ENCODE peak calls at places on chromosomes 4 and X, in six cellular contexts. One of them, this sample, is unnamed. For H3K36me3, the result is how much of the 10 kb centered on the place peaks cover.

GRCh38 chr4:23635468-23635867 is 254.4 kb downstream of the PPARGC1A start:
- DNase-seq in psoas muscle: no peak
- DNase-seq in uterus: no peak
- DNase-seq in fibroblast of lung: no peak
- DNase-seq in endothelial cell of umbilical vein: no peak
- DNase-seq in right atrium auricular region: no peak
- DNase-seq in this sample: no peak

GRCh38 chrX:83077606-83078005 is 430.5 kb upstream of the POU3F4 start:
- DNase-seq in fibroblast of lung: no peak
- DNase-seq in uterus: no peak
- DNase-seq in psoas muscle: no peak
- DNase-seq in right atrium auricular region: no peak
- DNase-seq in endothelial cell of umbilical vein: no peak
- DNase-seq in this sample: no peak

GRCh38 chrX:109360301-109360700 is 121.6 kb downstream of the GUCY2F start:
- DNase-seq in uterus: no peak
- DNase-seq in right atrium auricular region: no peak
- DNase-seq in fibroblast of lung: no peak
- DNase-seq in psoas muscle: no peak
- DNase-seq in endothelial cell of umbilical vein: no peak
- DNase-seq in this sample: no peak

GRCh38 chr4:18366762-18367358 is 345.3 kb upstream of the LCORL start:
- DNase-seq in fibroblast of lung: peak
- DNase-seq in endothelial cell of umbilical vein: peak
- DNase-seq in psoas muscle: no peak
- DNase-seq in uterus: no peak
- DNase-seq in right atrium auricular region: no peak
- DNase-seq in this sample: no peak

GRCh38 chr4:30553721-30554120 is 166.4 kb upstream of the PCDH7 start:
- DNase-seq in endothelial cell of umbilical vein: no peak
- DNase-seq in right atrium auricular region: no peak
- DNase-seq in fibroblast of lung: peak
- DNase-seq in psoas muscle: no peak
- DNase-seq in uterus: no peak
- DNase-seq in this sample: no peak

GRCh38 chr4:38710053-38710452 is 46.1 kb downstream of the KLF3 start:
- DNase-seq in endothelial cell of umbilical vein: no peak
- DNase-seq in uterus: no peak
- DNase-seq in fibroblast of lung: no peak
- DNase-seq in psoas muscle: no peak
- DNase-seq in right atrium auricular region: no peak
- DNase-seq in this sample: no peak

GRCh38 chr4:128606173-128606572 is 203.3 kb upstream of the JADE1 start:
- DNase-seq in fibroblast of lung: peak
- DNase-seq in right atrium auricular region: no peak
- DNase-seq in psoas muscle: peak
- DNase-seq in uterus: no peak
- DNase-seq in endothelial cell of umbilical vein: peak
- DNase-seq in this sample: no peak

GRCh38 chrX:95919605-95920004 is 765.0 kb upstream of the DIAPH2 start:
- DNase-seq in right atrium auricular region: no peak
- DNase-seq in psoas muscle: no peak
- DNase-seq in fibroblast of lung: no peak
- DNase-seq in uterus: no peak
- DNase-seq in endothelial cell of umbilical vein: peak
- DNase-seq in this sample: no peak

GRCh38 chr4:176814770-176815169 is 22.0 kb upstream of the VEGFC start:
- DNase-seq in fibroblast of lung: no peak
- DNase-seq in right atrium auricular region: no peak
- DNase-seq in uterus: no peak
- DNase-seq in endothelial cell of umbilical vein: no peak
- DNase-seq in psoas muscle: no peak
- DNase-seq in this sample: no peak

GRCh38 chrX:119427024-119427794 is 28.1 kb downstream of the SLC25A43 start:
- DNase-seq in endothelial cell of umbilical vein: no peak
- DNase-seq in uterus: no peak
- DNase-seq in fibroblast of lung: peak
- DNase-seq in psoas muscle: no peak
- DNase-seq in right atrium auricular region: no peak
- DNase-seq in this sample: no peak

GRCh38 chrX:136619889-136620505 is 28.0 kb upstream of the CD40LG start:
- DNase-seq in fibroblast of lung: no peak
- DNase-seq in endothelial cell of umbilical vein: no peak
- DNase-seq in psoas muscle: no peak
- DNase-seq in uterus: no peak
- DNase-seq in right atrium auricular region: no peak
- DNase-seq in this sample: no peak

GRCh38 chr4:152979731-152980330 is 43.7 kb downstream of the FHDC1 start:
- DNase-seq in fibroblast of lung: no peak
- DNase-seq in psoas muscle: no peak
- DNase-seq in right atrium auricular region: no peak
- DNase-seq in uterus: no peak
- DNase-seq in endothelial cell of umbilical vein: no peak
- DNase-seq in this sample: no peak

GRCh38 chr4:1789552-1789951 is 3.5 kb upstream of the FGFR3 start:
- DNase-seq in right atrium auricular region: no peak
- DNase-seq in uterus: no peak
- DNase-seq in endothelial cell of umbilical vein: no peak
- DNase-seq in psoas muscle: no peak
- DNase-seq in fibroblast of lung: no peak
- DNase-seq in this sample: no peak

GRCh38 chr4:136009258-136009832 is 1522.9 kb downstream of the PCDH18 start:
- DNase-seq in fibroblast of lung: no peak
- DNase-seq in endothelial cell of umbilical vein: no peak
- DNase-seq in uterus: no peak
- DNase-seq in psoas muscle: no peak
- DNase-seq in right atrium auricular region: no peak
- DNase-seq in this sample: no peak

GRCh38 chr4:109434007-109434792 is 585 bp downstream of the SEC24B start:
- DNase-seq in right atrium auricular region: no peak
- DNase-seq in fibroblast of lung: peak
- DNase-seq in psoas muscle: peak
- DNase-seq in endothelial cell of umbilical vein: peak
- DNase-seq in uterus: peak
- DNase-seq in this sample: no peak

GRCh38 chr4:704198-704891 is 1.3 kb upstream of the PCGF3 start:
- DNase-seq in uterus: no peak
- DNase-seq in right atrium auricular region: no peak
- DNase-seq in endothelial cell of umbilical vein: no peak
- DNase-seq in fibroblast of lung: no peak
- DNase-seq in psoas muscle: no peak
- DNase-seq in this sample: no peak

GRCh38 chrX:31099536-31100090 is 27.8 kb upstream of the FTHL17 start:
- DNase-seq in psoas muscle: no peak
- DNase-seq in fibroblast of lung: no peak
- DNase-seq in uterus: no peak
- DNase-seq in endothelial cell of umbilical vein: no peak
- DNase-seq in right atrium auricular region: no peak
- DNase-seq in this sample: no peak

GRCh38 chr4:71186566-71187398 is 152.0 kb upstream of the SLC4A4 start:
- DNase-seq in right atrium auricular region: no peak
- DNase-seq in psoas muscle: peak
- DNase-seq in fibroblast of lung: peak
- DNase-seq in endothelial cell of umbilical vein: peak
- DNase-seq in uterus: no peak
- DNase-seq in this sample: no peak

GRCh38 chr4:127249066-127249766 is 383.5 kb upstream of the INTU start:
- DNase-seq in right atrium auricular region: no peak
- DNase-seq in psoas muscle: no peak
- DNase-seq in uterus: no peak
- DNase-seq in fibroblast of lung: peak
- DNase-seq in endothelial cell of umbilical vein: no peak
- DNase-seq in this sample: no peak

GRCh38 chr4:142953171-142953570 is 107.1 kb upstream of the INPP4B start:
- DNase-seq in psoas muscle: no peak
- DNase-seq in endothelial cell of umbilical vein: no peak
- DNase-seq in uterus: no peak
- DNase-seq in right atrium auricular region: no peak
- DNase-seq in fibroblast of lung: no peak
- DNase-seq in this sample: no peak

GRCh38 chr4:125049711-125050110 is 265.0 kb upstream of the FAT4 start:
- DNase-seq in fibroblast of lung: peak
- DNase-seq in right atrium auricular region: no peak
- DNase-seq in uterus: no peak
- DNase-seq in endothelial cell of umbilical vein: no peak
- DNase-seq in psoas muscle: no peak
- DNase-seq in this sample: no peak

GRCh38 chr4:141636771-141637460 is 533 bp downstream of the IL15 start:
- DNase-seq in uterus: peak
- DNase-seq in fibroblast of lung: peak
- DNase-seq in psoas muscle: peak
- DNase-seq in right atrium auricular region: no peak
- DNase-seq in endothelial cell of umbilical vein: peak
- DNase-seq in this sample: no peak

GRCh38 chrX:22795680-22796079 is 204.1 kb upstream of the DDX53 start:
- DNase-seq in fibroblast of lung: no peak
- DNase-seq in psoas muscle: no peak
- DNase-seq in uterus: no peak
- DNase-seq in right atrium auricular region: no peak
- DNase-seq in endothelial cell of umbilical vein: no peak
- DNase-seq in this sample: no peak

GRCh38 chr4:56739104-56739777 is 58.1 kb upstream of the HOPX start:
- DNase-seq in endothelial cell of umbilical vein: no peak
- DNase-seq in uterus: no peak
- DNase-seq in psoas muscle: no peak
- DNase-seq in fibroblast of lung: peak
- DNase-seq in right atrium auricular region: no peak
- DNase-seq in this sample: no peak

GRCh38 chr4:43241104-43241503 is 348.6 kb downstream of the GRXCR1 start:
- DNase-seq in right atrium auricular region: no peak
- DNase-seq in fibroblast of lung: no peak
- DNase-seq in uterus: no peak
- DNase-seq in psoas muscle: no peak
- DNase-seq in endothelial cell of umbilical vein: no peak
- DNase-seq in this sample: no peak

GRCh38 chr4:55386073-55386472 is 9.7 kb upstream of the TMEM165 start:
- DNase-seq in psoas muscle: no peak
- DNase-seq in fibroblast of lung: peak
- DNase-seq in endothelial cell of umbilical vein: peak
- DNase-seq in right atrium auricular region: no peak
- DNase-seq in uterus: no peak
- DNase-seq in this sample: no peak

GRCh38 chr4:147736458-147736857 is 4.6 kb downstream of the ARHGAP10 start:
- DNase-seq in fibroblast of lung: peak
- DNase-seq in uterus: no peak
- DNase-seq in endothelial cell of umbilical vein: peak
- DNase-seq in right atrium auricular region: no peak
- DNase-seq in psoas muscle: no peak
- DNase-seq in this sample: peak

DNA sequence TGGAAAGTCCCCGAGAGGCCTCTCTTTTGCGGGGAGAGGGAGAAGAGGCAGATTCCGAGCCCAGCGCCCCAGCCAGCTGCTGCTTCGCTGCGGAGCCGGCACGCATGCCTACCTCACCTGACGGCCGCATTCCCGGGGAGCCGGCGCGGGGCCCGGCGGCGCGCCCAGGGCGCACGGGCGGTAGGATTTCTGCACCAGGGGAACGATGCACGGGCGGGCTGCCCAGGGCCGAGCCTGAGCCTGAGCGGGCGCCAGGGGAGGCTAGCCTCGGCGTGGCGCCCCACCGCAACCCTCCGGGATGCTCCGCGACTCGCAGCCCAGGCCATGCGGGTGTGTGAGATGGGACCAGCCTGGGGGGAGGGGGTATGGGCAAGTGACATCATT is 81.3 kb upstream of the SCML1 start:
- DNase-seq in right atrium auricular region: no peak
- DNase-seq in endothelial cell of umbilical vein: no peak
- DNase-seq in psoas muscle: no peak
- DNase-seq in uterus: no peak
- DNase-seq in fibroblast of lung: no peak
- DNase-seq in this sample: no peak
- H3K4me3 ChIP-seq in right atrium auricular region: no peak
- H3K4me3 ChIP-seq in endothelial cell of umbilical vein: no peak
- H3K4me3 ChIP-seq in psoas muscle: peak
- H3K4me3 ChIP-seq in uterus: no peak
- H3K4me3 ChIP-seq in fibroblast of lung: no peak
- H3K4me3 ChIP-seq in this sample: peak

DNA sequence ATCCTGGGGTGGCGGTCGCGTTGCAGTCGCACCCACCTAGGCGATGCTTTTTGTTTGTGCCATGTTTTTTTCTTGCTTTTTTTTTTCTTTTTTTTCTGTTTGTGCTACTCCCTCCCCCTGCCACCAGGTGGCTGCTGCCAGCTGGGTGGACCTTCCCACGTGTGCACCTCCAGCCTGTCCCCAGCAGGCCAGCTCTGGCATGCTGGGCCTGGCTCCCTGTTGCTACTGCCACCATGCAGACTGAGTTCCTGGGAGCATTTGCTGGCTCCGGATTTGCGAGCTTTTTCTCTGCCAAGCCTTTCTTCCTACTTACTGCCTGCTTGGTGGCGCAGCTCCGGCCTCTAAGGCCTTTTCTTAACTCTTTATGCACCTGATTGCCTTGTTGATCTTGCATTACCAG is 161.2 kb upstream of the WDFY3 start:
- DNase-seq in right atrium auricular region: no peak
- DNase-seq in fibroblast of lung: peak
- DNase-seq in endothelial cell of umbilical vein: peak
- DNase-seq in psoas muscle: no peak
- DNase-seq in uterus: no peak
- DNase-seq in this sample: no peak
- TF ChIP-seq CTCF in right atrium auricular region: peak
- TF ChIP-seq CTCF in fibroblast of lung: peak
- TF ChIP-seq CTCF in endothelial cell of umbilical vein: peak
- TF ChIP-seq CTCF in psoas muscle: peak
- TF ChIP-seq CTCF in uterus: no peak
- TF ChIP-seq CTCF in this sample: peak

GRCh38 chrX:153956044-153956907 is 11.8 kb upstream of the RENBP start:
- DNase-seq in psoas muscle: no peak
- DNase-seq in uterus: no peak
- DNase-seq in endothelial cell of umbilical vein: no peak
- DNase-seq in fibroblast of lung: no peak
- DNase-seq in right atrium auricular region: no peak
- DNase-seq in this sample: no peak

GRCh38 chrX:153957224-153957623 is 12.8 kb upstream of the RENBP start:
- DNase-seq in psoas muscle: no peak
- DNase-seq in endothelial cell of umbilical vein: no peak
- DNase-seq in fibroblast of lung: no peak
- DNase-seq in uterus: no peak
- DNase-seq in right atrium auricular region: no peak
- DNase-seq in this sample: no peak

GRCh38 chrX:153954618-153955450 is 10.4 kb upstream of the RENBP start:
- DNase-seq in endothelial cell of umbilical vein: no peak
- DNase-seq in fibroblast of lung: no peak
- DNase-seq in psoas muscle: no peak
- DNase-seq in uterus: no peak
- DNase-seq in right atrium auricular region: no peak
- DNase-seq in this sample: no peak

GRCh38 chrX:153953892-153954617 is 9.6 kb upstream of the RENBP start:
- DNase-seq in endothelial cell of umbilical vein: no peak
- DNase-seq in psoas muscle: no peak
- DNase-seq in uterus: no peak
- DNase-seq in fibroblast of lung: no peak
- DNase-seq in right atrium auricular region: no peak
- DNase-seq in this sample: no peak

GRCh38 chrX:153955451-153955732 is 10.9 kb upstream of the RENBP start:
- DNase-seq in uterus: no peak
- DNase-seq in psoas muscle: no peak
- DNase-seq in endothelial cell of umbilical vein: no peak
- DNase-seq in fibroblast of lung: no peak
- DNase-seq in right atrium auricular region: no peak
- DNase-seq in this sample: no peak
- H3K36me3 ChIP-seq in uterus: under half
- H3K36me3 ChIP-seq in psoas muscle: under half
- H3K36me3 ChIP-seq in endothelial cell of umbilical vein: half or more
- H3K36me3 ChIP-seq in fibroblast of lung: half or more
- H3K36me3 ChIP-seq in right atrium auricular region: half or more
- H3K36me3 ChIP-seq in this sample: under half

GRCh38 chr4:155741546-155741945 is 17.3 kb upstream of the GUCY1B1 start:
- DNase-seq in psoas muscle: no peak
- DNase-seq in fibroblast of lung: no peak
- DNase-seq in right atrium auricular region: no peak
- DNase-seq in uterus: no peak
- DNase-seq in endothelial cell of umbilical vein: no peak
- DNase-seq in this sample: no peak
- H3K4me3 ChIP-seq in psoas muscle: no peak
- H3K4me3 ChIP-seq in fibroblast of lung: no peak
- H3K4me3 ChIP-seq in right atrium auricular region: no peak
- H3K4me3 ChIP-seq in uterus: no peak
- H3K4me3 ChIP-seq in endothelial cell of umbilical vein: no peak
- H3K4me3 ChIP-seq in this sample: no peak

This sample was measured in kidney epithelial cell.